ENCODE peak calls at places on chromosomes 12 and 14, in ten cellular contexts. A, P, W, L, Y, B, V, R, C and S are unnamed samples.

GRCh38 chr12:31922341-31923062 is 36.7 kb upstream of the RESF1 start:
- DNase-seq in R (peak; percentile 44), L (peak; percentile 8), B (no peak), P (no peak), C (no peak), W (no peak), Y (no peak), A (no peak), V (no peak), S (no peak)

GRCh38 chr12:92786045-92786444 is 83.3 kb downstream of the PLEKHG7 start:
- DNase-seq in R (peak; percentile 53), V (no peak), L (peak; percentile 71), Y (no peak), W (no peak), B (peak; percentile 35), C (no peak), A (no peak), P (no peak), S (no peak)

GRCh38 chr14:25526290-25526689 is 476.3 kb upstream of the STXBP6 start:
- DNase-seq in V (no peak), L (no peak), W (no peak), P (no peak), B (no peak), C (no peak), Y (no peak), R (no peak), A (no peak), S (no peak)

GRCh38 chr12:121789800-121790748 is 3.4 kb downstream of the RHOF start:
- DNase-seq in Y (no peak), W (peak; percentile 97), L (no peak), B (no peak), P (no peak), C (peak; percentile 92), R (no peak), A (peak; percentile 95), V (peak; percentile 94), S (no peak)

GRCh38 chr12:24111591-24111990 is 162.1 kb upstream of the SOX5 start:
- DNase-seq in Y (no peak), V (no peak), P (no peak), A (no peak), R (peak; percentile 49), W (no peak), C (no peak), L (peak; percentile 7), B (no peak), S (no peak)

GRCh38 chr14:56374421-56374820 is 205.2 kb upstream of the TMEM260 start:
- DNase-seq in C (no peak), A (no peak), P (no peak), W (no peak), Y (no peak), B (no peak), L (no peak), V (no peak), R (peak; percentile 34), S (no peak)

GRCh38 chr12:109098142-109098652 is 800 bp downstream of the UNG start:
- DNase-seq in R (peak; percentile 56), A (no peak), V (no peak), P (no peak), B (peak; percentile 43), C (no peak), W (no peak), L (peak; percentile 84), Y (no peak), S (no peak)

GRCh38 chr12:132130690-132131089 is 13.4 kb downstream of the DDX51 start:
- DNase-seq in A (no peak), L (no peak), R (no peak), Y (no peak), B (no peak), P (no peak), C (no peak), W (no peak), V (no peak), S (no peak)

GRCh38 chr12:76679778-76680177 is 84.1 kb upstream of the ZDHHC17 start:
- DNase-seq in V (no peak), C (no peak), Y (no peak), R (no peak), A (no peak), W (no peak), P (no peak), B (no peak), L (no peak), S (no peak)

GRCh38 chr14:80584638-80585505 is 356.7 kb downstream of the CEP128 start:
- DNase-seq in L (no peak), A (no peak), R (peak; percentile 49), Y (no peak), P (no peak), V (no peak), C (no peak), B (no peak), W (no peak), S (no peak)

GRCh38 chr14:42541535-42542001 is 934.9 kb downstream of the LRFN5 start:
- DNase-seq in C (no peak), L (peak; percentile 58), A (no peak), Y (no peak), P (no peak), R (peak; percentile 90), W (no peak), B (no peak), V (no peak), S (no peak)

GRCh38 chr12:123024819-123025391 is 44.4 kb downstream of the ARL6IP4 start:
- DNase-seq in C (no peak), V (no peak), A (no peak), Y (peak; percentile 15), B (peak; percentile 40), P (no peak), L (peak; percentile 58), W (peak; percentile 16), R (peak; percentile 58), S (no peak)